ENCODE peak calls at places on chromosomes 1 and 21, in four cellular contexts. V is activated CD4-positive, alpha-beta memory T cell treated with anti-CD3 and anti-CD28 coated beads, Interleukin-2, amount 10 ng/mL, durations not matched to agents 7 days and 5 days; D is fibroblast of the conjunctiva; N is suprapubic skin. F is an unnamed sample.

GRCh38 chr1:161706116-161706482 is 930 bp upstream of the FCRLA start:
- DNase-seq in V (no peak), D (no peak), N (no peak), F (no peak)

GRCh38 chr1:201643835-201644104 is 104.8 kb downstream of the NAV1 start:
- DNase-seq in V (no peak), D (no peak), N (no peak), F (no peak)

GRCh38 chr1:24955161-24955560 is 25.1 kb upstream of the RUNX3 start:
- DNase-seq in V (peak; percentile 88), D (no peak), N (no peak), F (peak; percentile 35)

GRCh38 chr1:3138623-3139151 is 69.7 kb downstream of the PRDM16 start:
- DNase-seq in V (no peak), D (no peak), N (no peak), F (no peak)

GRCh38 chr1:235404190-235404589 is 37.0 kb downstream of the TBCE start:
- DNase-seq in V (no peak), D (no peak), N (no peak), F (no peak)

GRCh38 chr1:73593804-73594203 is 604.2 kb downstream of the LRRIQ3 start:
- DNase-seq in V (no peak), D (no peak), N (no peak), F (no peak)

GRCh38 chr21:43312751-43313169 is 114.2 kb downstream of the SIK1 start:
- DNase-seq in V (no peak), D (no peak), N (no peak), F (no peak)

GRCh38 chr1:20165522-20165951 is 20.4 kb upstream of the UBXN10 start:
- DNase-seq in V (peak; percentile 30), D (no peak), N (no peak), F (peak; percentile 22)

GRCh38 chr1:235566092-235566491 is 61.8 kb upstream of the B3GALNT2 start:
- DNase-seq in V (no peak), D (no peak), N (no peak), F (no peak)

GRCh38 chr1:75672528-75673393 is 51.7 kb upstream of the ACADM start:
- DNase-seq in V (no peak), D (peak; percentile 5), N (no peak), F (no peak)

GRCh38 chr1:223738465-223739365 is 26.4 kb downstream of the CAPN2 start:
- DNase-seq in V (no peak), D (no peak), N (no peak), F (no peak)

GRCh38 chr1:218887141-218887925 is 286.3 kb upstream of the LYPLAL1 start:
- DNase-seq in V (no peak), D (no peak), N (no peak), F (no peak)

GRCh38 chr1:24870551-24871195 is 59.4 kb downstream of the RUNX3 start:
- DNase-seq in V (no peak), D (no peak), N (no peak), F (peak; percentile 16)

GRCh38 chr1:223748405-223748772 is 36.0 kb downstream of the CAPN2 start:
- DNase-seq in V (peak; percentile 54), D (no peak), N (no peak), F (no peak)

GRCh38 chr1:207917086-207917485 is 6.2 kb upstream of the CD34 start:
- DNase-seq in V (no peak), D (no peak), N (no peak), F (no peak)

F was measured in DND-41.